ENCODE peak calls at places on chromosome 1, in six cellular contexts. K is T-helper 1 cell; T is activated gamma-delta T cell treated with anti-CD3 and anti-CD28 coated beads, Interleukin-2, amount 50 U/mL, for 16 hours; Q is sigmoid colon; A is T-helper 9 cell; M is NCI-H2171 treated with DMSO at 0.1 percent for 48 hours. S is an unnamed sample.

GRCh38 chr1:100730130-100730529 is 10.6 kb downstream of the VCAM1 start:
- DNase-seq in K (no peak), T (no peak), Q (no peak), A (no peak), M (no peak), S (no peak)

GRCh38 chr1:60428161-60428560 is 354.6 kb upstream of the C1orf87 start:
- DNase-seq in K (no peak), T (no peak), Q (no peak), A (no peak), M (peak), S (no peak)

GRCh38 chr1:20080441-20081330 is 10.7 kb downstream of the PLA2G5 start:
- DNase-seq in K (no peak), T (no peak), Q (peak), A (no peak), M (no peak), S (no peak)

GRCh38 chr1:27598288-27598687 is 5.7 kb downstream of the AHDC1 start:
- DNase-seq in K (no peak), T (no peak), Q (peak), A (no peak), M (peak), S (no peak)

GRCh38 chr1:59124166-59124565 is 172.7 kb upstream of the FGGY start:
- DNase-seq in K (no peak), T (no peak), Q (no peak), A (no peak), M (no peak), S (no peak)

GRCh38 chr1:3034728-3035610 is 13.7 kb downstream of the ACTRT2 start:
- DNase-seq in K (no peak), T (no peak), Q (peak), A (no peak), M (no peak), S (no peak)

GRCh38 chr1:38697387-38697786 is 162.2 kb downstream of the RRAGC start:
- DNase-seq in K (no peak), T (no peak), Q (no peak), A (no peak), M (no peak), S (no peak)

GRCh38 chr1:243620096-243620495 is 229.9 kb downstream of the AKT3 start:
- DNase-seq in K (no peak), T (no peak), Q (no peak), A (no peak), M (no peak), S (peak)

GRCh38 chr1:11384170-11384554 is 94.8 kb upstream of the DISP3 start:
- DNase-seq in K (peak), T (no peak), Q (no peak), A (no peak), M (no peak), S (peak)

GRCh38 chr1:64944913-64945312 is 21.4 kb downstream of the JAK1 start:
- DNase-seq in K (no peak), T (no peak), Q (no peak), A (no peak), M (no peak), S (no peak)

GRCh38 chr1:145990249-145991097 is 5.9 kb downstream of the TXNIP start:
- DNase-seq in K (no peak), T (no peak), Q (peak), A (no peak), M (peak), S (no peak)

GRCh38 chr1:29924017-29924431 is 687.7 kb downstream of the PTPRU start:
- DNase-seq in K (no peak), T (no peak), Q (no peak), A (no peak), M (no peak), S (no peak)

GRCh38 chr1:173332026-173332425 is 124.9 kb upstream of the TNFSF4 start:
- DNase-seq in K (no peak), T (no peak), Q (peak), A (no peak), M (no peak), S (no peak)

GRCh38 chr1:186374313-186375151 is 521 bp downstream of the TPR start:
- DNase-seq in K (peak), T (peak), Q (no peak), A (no peak), M (peak), S (no peak)

GRCh38 chr1:13826591-13826990 is 126.6 kb downstream of the PRDM2 start:
- DNase-seq in K (no peak), T (no peak), Q (no peak), A (no peak), M (no peak), S (no peak)

GRCh38 chr1:214453109-214453722 is 98.2 kb downstream of the PTPN14 start:
- DNase-seq in K (no peak), T (no peak), Q (no peak), A (no peak), M (no peak), S (no peak)

GRCh38 chr1:114703242-114703641 is 7.9 kb upstream of the AMPD1 start:
- DNase-seq in K (no peak), T (no peak), Q (no peak), A (no peak), M (no peak), S (no peak)

GRCh38 chr1:15733726-15734226 is 2.3 kb upstream of the SLC25A34 start:
- DNase-seq in K (no peak), T (no peak), Q (no peak), A (no peak), M (no peak), S (no peak)

GRCh38 chr1:201348211-201348566 is 29.3 kb downstream of the TNNT2 start:
- DNase-seq in K (peak), T (no peak), Q (no peak), A (no peak), M (peak), S (peak)

GRCh38 chr1:84538599-84538998 is 32.2 kb upstream of the GNG5 start:
- DNase-seq in K (peak), T (no peak), Q (no peak), A (no peak), M (no peak), S (no peak)

GRCh38 chr1:55572878-55573734 is 357.9 kb upstream of the USP24 start:
- DNase-seq in K (no peak), T (no peak), Q (no peak), A (no peak), M (peak), S (peak)

GRCh38 chr1:44566281-44567046 is 107.8 kb downstream of the TMEM53 start:
- DNase-seq in K (no peak), T (no peak), Q (no peak), A (no peak), M (peak), S (no peak)

GRCh38 chr1:241208910-241209414 is 148.0 kb downstream of the RGS7 start:
- DNase-seq in K (no peak), T (no peak), Q (no peak), A (no peak), M (no peak), S (no peak)

GRCh38 chr1:169427081-169427611 is at the start of gene CCDC181:
- DNase-seq in K (peak), T (peak), Q (peak), A (no peak), M (peak), S (no peak)

GRCh38 chr1:205204552-205204951 is 7.0 kb downstream of the DSTYK start:
- DNase-seq in K (no peak), T (no peak), Q (no peak), A (no peak), M (no peak), S (no peak)

GRCh38 chr1:25797939-25798338 is 2.1 kb upstream of the SELENON start:
- DNase-seq in K (peak), T (no peak), Q (no peak), A (no peak), M (no peak), S (no peak)

GRCh38 chr1:115768549-115768948 is at the start of gene CASQ2:
- DNase-seq in K (no peak), T (no peak), Q (peak), A (no peak), M (no peak), S (no peak)

GRCh38 chr1:17874665-17875064 is 119.5 kb downstream of the ACTL8 start:
- DNase-seq in K (no peak), T (no peak), Q (peak), A (no peak), M (no peak), S (no peak)

GRCh38 chr1:212482352-212483153 is 49.8 kb downstream of the NENF start:
- DNase-seq in K (no peak), T (no peak), Q (no peak), A (no peak), M (no peak), S (no peak)

GRCh38 chr1:155941845-155942507 is 538 bp downstream of the RXFP4 start:
- DNase-seq in K (no peak), T (no peak), Q (no peak), A (no peak), M (no peak), S (no peak)

GRCh38 chr1:44276901-44277300 is 63.6 kb downstream of the DMAP1 start:
- DNase-seq in K (no peak), T (no peak), Q (no peak), A (no peak), M (no peak), S (no peak)

GRCh38 chr1:18722270-18722669 is 91.6 kb downstream of the PAX7 start:
- DNase-seq in K (no peak), T (no peak), Q (no peak), A (no peak), M (no peak), S (no peak)

GRCh38 chr1:154831470-154831869 is 38.6 kb downstream of the KCNN3 start:
- DNase-seq in K (no peak), T (no peak), Q (no peak), A (no peak), M (no peak), S (no peak)

GRCh38 chr1:213326666-213327317 is 275.8 kb downstream of the RPS6KC1 start:
- DNase-seq in K (no peak), T (no peak), Q (no peak), A (no peak), M (no peak), S (no peak)

GRCh38 chr1:108871050-108871724 is 5.6 kb upstream of the GPSM2 start:
- DNase-seq in K (no peak), T (no peak), Q (no peak), A (no peak), M (no peak), S (no peak)

GRCh38 chr1:2025491-2025981 is 6.4 kb downstream of the GABRD start:
- DNase-seq in K (no peak), T (no peak), Q (peak), A (no peak), M (no peak), S (no peak)